ENCODE peak calls at places on chromosomes 4 and X, in ten cellular contexts. J, Q, M, S, A, X, Z, R, Y and C are unnamed samples.

GRCh38 chr4:30386266-30386895 is 333.8 kb upstream of the PCDH7 start:
- DNase-seq in M (no peak), Q (no peak), A (no peak), Z (no peak), Y (no peak), X (no peak), S (peak), R (no peak), J (no peak), C (no peak)

GRCh38 chr4:118732591-118733330 is 47.6 kb downstream of the METTL14 start:
- DNase-seq in R (no peak), Q (peak), X (no peak), Y (no peak), M (no peak), S (peak), Z (no peak), A (no peak), J (no peak), C (no peak)

GRCh38 chr4:159049780-159050375 is 53.0 kb upstream of the RAPGEF2 start:
- DNase-seq in Q (no peak), S (no peak), J (no peak), Z (no peak), M (no peak), X (no peak), Y (no peak), R (no peak), A (no peak), C (no peak)

GRCh38 chr4:87219648-87220093 is 747 bp downstream of the KLHL8 start:
- DNase-seq in M (peak), J (peak), Q (no peak), X (no peak), A (no peak), Y (peak), S (peak), R (peak), Z (no peak), C (peak)

GRCh38 chrX:148133099-148133725 is 152.1 kb downstream of the FMR1NB start:
- DNase-seq in Q (no peak), J (no peak), S (no peak), Z (no peak), A (no peak), R (no peak), M (no peak), X (no peak), Y (no peak), C (no peak)

GRCh38 chrX:13778916-13779315 is 38.0 kb downstream of the GPM6B start:
- DNase-seq in Z (peak), Q (peak), J (no peak), Y (no peak), M (no peak), S (peak), X (no peak), A (no peak), R (no peak), C (no peak)

GRCh38 chr4:1246901-1247810 is 1.8 kb downstream of the CTBP1 start:
- DNase-seq in Z (peak), R (no peak), X (no peak), Q (no peak), A (no peak), M (peak), J (no peak), Y (peak), S (no peak), C (peak)

GRCh38 chr4:75555294-75556164 is at the start of gene ODAPH:
- DNase-seq in X (no peak), R (peak), Y (no peak), Z (no peak), Q (no peak), A (no peak), J (no peak), S (peak), M (no peak), C (no peak)

GRCh38 chrX:49186125-49187027 is at the start of gene PRICKLE3:
- DNase-seq in R (peak), J (peak), A (peak), Y (peak), S (peak), X (no peak), M (peak), Q (no peak), Z (peak), C (peak)

GRCh38 chrX:33855251-33855650 is 276.9 kb downstream of the FAM47A start:
- DNase-seq in A (no peak), S (no peak), R (no peak), Y (no peak), J (no peak), Z (no peak), M (no peak), Q (no peak), X (no peak), C (no peak)

GRCh38 chrX:120014354-120015129 is 62.9 kb downstream of the RHOXF2B start:
- DNase-seq in R (no peak), J (no peak), Q (no peak), M (no peak), S (no peak), Z (no peak), Y (no peak), X (no peak), A (no peak), C (no peak)

GRCh38 chrX:30301977-30302376 is 7.2 kb downstream of the NR0B1 start:
- DNase-seq in X (no peak), J (no peak), M (no peak), A (no peak), Y (no peak), Z (peak), S (peak), R (no peak), Q (no peak), C (no peak)

GRCh38 chr4:15400911-15401671 is 26.7 kb upstream of the C1QTNF7 start:
- DNase-seq in J (no peak), Z (peak), M (peak), X (no peak), S (peak), A (peak), Y (no peak), Q (peak), R (peak), C (no peak)

GRCh38 chrX:112636951-112637541 is 42.7 kb downstream of the LHFPL1 start:
- DNase-seq in J (no peak), S (peak), Y (no peak), Z (no peak), A (no peak), X (no peak), R (no peak), Q (peak), M (no peak), C (no peak)

GRCh38 chrX:39829965-39830364 is 267.8 kb downstream of the BCOR start:
- DNase-seq in M (no peak), Q (no peak), X (no peak), A (no peak), S (no peak), Y (no peak), Z (no peak), J (no peak), R (no peak), C (no peak)

GRCh38 chr4:129429566-129430339 is 333.8 kb downstream of the C4orf33 start:
- DNase-seq in X (no peak), J (no peak), Y (no peak), A (no peak), M (no peak), Q (no peak), S (peak), R (no peak), Z (peak), C (no peak)

DNA sequence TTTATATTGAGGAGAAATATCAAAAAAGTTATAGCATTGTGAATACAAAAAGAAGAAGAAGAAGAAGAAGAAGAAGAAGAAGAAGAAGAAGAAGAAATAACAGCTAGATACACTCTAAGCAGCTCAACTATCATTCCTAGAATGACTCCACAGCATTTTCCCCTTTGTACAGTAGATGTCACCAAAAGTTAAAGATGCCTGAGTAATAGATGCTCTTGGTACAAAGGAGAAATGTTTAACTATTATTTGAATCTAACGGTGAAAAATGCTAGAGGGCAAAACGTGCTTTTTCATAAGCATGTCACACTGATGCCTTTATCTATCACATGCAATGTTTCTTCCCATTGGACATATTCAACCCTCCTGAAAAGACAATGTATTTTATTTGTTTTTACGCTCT is 178.4 kb upstream of the GPRIN3 start:
- DNase-seq in M (no peak), J (no peak), A (no peak), X (no peak), S (no peak), Q (no peak), R (no peak), Y (no peak), Z (no peak), C (no peak)
- TF ChIP-seq CTCF in M (no peak), J (no peak), A (no peak), X (no peak), S (peak), Q (peak), R (peak), Y (no peak), Z (peak), C (peak)

GRCh38 chr4:177441803-177442622 is at the start of gene AGA:
- DNase-seq in J (peak), Y (peak), Q (peak), Z (peak), A (peak), M (peak), S (peak), X (peak), R (peak), C (peak)
- TF ChIP-seq CTCF in J (no peak), Y (no peak), Q (no peak), Z (no peak), A (peak), M (no peak), S (no peak), X (no peak), R (no peak), C (no peak)

DNA sequence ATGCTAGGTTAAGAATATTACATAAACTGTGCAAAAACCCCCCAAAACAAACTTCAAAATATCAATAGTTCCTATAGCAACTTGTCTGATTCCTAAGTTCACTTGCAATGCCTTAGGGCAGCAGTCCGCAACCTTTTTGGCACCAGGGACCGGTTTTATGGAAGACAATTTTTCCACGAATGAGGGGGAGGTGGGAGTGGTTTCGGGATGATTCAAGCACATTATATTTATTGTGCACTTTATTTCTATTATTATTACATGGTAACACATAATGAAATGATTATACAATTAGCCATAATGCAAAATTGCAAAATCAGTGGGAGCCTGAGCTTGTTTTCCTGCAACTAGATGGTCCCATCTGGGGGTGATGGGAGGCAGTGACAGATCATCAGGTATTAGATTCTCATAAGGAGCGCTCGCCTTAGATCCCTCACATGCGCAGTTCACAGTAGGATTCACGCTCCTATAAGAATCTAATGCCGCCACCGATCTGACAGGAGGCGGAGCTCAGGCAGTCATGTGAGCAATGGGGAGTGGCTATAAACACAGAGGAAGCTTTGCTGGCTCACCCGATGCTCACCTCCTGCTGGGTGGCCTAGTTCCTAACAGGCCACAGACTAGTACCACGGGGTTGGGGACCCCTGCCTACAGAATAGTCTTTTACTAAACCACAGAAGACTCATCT is 39.7 kb downstream of the ACOX3 start:
- DNase-seq in R (no peak), A (no peak), Q (peak), X (no peak), J (no peak), Y (no peak), S (no peak), M (no peak), Z (peak), C (no peak)
- TF ChIP-seq CTCF in R (no peak), A (no peak), Q (peak), X (no peak), J (no peak), Y (no peak), S (no peak), M (no peak), Z (no peak), C (no peak)

DNA sequence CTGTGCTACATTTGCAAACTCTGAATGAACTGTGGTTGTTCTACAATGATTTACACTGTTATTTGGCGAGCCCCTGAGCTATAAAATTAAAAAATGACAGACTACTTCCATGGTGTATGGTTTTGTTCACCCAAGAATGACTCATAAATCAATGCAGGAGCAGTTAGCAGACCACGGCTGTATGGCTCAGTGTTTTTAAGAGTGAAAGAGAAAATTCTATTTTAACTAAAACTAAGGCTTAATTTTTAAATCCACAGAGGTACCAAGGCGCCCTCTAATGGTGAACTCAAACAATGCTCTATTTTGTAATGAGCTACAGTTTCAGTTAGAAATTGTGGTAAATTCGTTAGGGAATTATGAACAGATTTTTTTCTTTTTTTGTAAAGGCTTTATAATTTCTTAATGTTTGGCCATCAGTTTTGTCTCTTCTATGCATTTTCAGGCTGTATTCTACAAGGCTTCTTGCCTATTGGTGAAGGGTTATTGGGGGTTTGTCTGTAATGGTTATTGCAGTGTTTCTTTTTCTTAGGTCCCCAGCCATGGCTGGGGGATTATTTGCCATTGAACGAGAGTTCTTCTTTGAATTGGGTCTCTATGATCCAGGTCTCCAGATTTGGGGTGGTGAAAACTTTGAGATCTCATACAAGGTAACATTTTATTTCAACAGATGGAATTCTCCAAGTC is 32.5 kb downstream of the HMGB2 start:
- DNase-seq in Q (no peak), S (peak), Z (peak), A (no peak), Y (no peak), J (no peak), R (no peak), X (peak), M (no peak), C (no peak)
- TF ChIP-seq CTCF in Q (peak), S (peak), Z (peak), A (peak), Y (no peak), J (peak), R (peak), X (peak), M (peak), C (peak)

GRCh38 chrX:136200466-136200865 is 50.7 kb downstream of the MAP7D3 start:
- DNase-seq in Q (no peak), Y (no peak), X (no peak), R (no peak), Z (peak), S (peak), A (no peak), M (no peak), J (no peak), C (no peak)
- TF ChIP-seq CTCF in Q (peak), Y (no peak), X (peak), R (peak), Z (peak), S (peak), A (peak), M (no peak), J (peak), C (no peak)